ENCODE peak calls at places on chromosomes 4 and X, in eight cellular contexts. Z is prostate gland, V is H1, U is GM12878, S is HepG2, J is suprapubic skin, Y is endothelial cell of umbilical vein, I is SK-N-SH. E is an unnamed sample. For H3K4me1 and H3K27me3, the result is how much of the 10 kb centered on the place peaks cover.

GRCh38 chr4:172601195-172601594 is 567.4 kb upstream of the GALNT7 start:
- DNase-seq in V (no peak), U (no peak), Y (no peak), I (no peak), S (no peak), Z (no peak), J (no peak), E (no peak)

GRCh38 chr4:52984469-52984868 is 122.4 kb downstream of the RASL11B start:
- DNase-seq in Z (no peak), J (no peak), S (no peak), Y (no peak), V (no peak), I (no peak), U (no peak), E (no peak)

GRCh38 chrX:151336809-151337208 is 60.2 kb upstream of the VMA21 start:
- DNase-seq in U (no peak), Z (no peak), J (no peak), S (no peak), I (no peak), Y (no peak), V (no peak), E (no peak)

GRCh38 chr4:8392591-8393190 is 47.8 kb downstream of the ACOX3 start:
- DNase-seq in V (no peak), S (no peak), Z (no peak), J (no peak), U (no peak), Y (peak), I (no peak), E (no peak)

GRCh38 chr4:113335771-113336170 is 286.3 kb downstream of the ANK2 start:
- DNase-seq in I (no peak), Y (no peak), J (no peak), V (no peak), S (no peak), U (no peak), Z (no peak), E (no peak)

GRCh38 chr4:55781341-55781740 is 38.2 kb upstream of the EXOC1L start:
- DNase-seq in Z (no peak), V (no peak), Y (no peak), I (no peak), U (no peak), J (no peak), S (no peak), E (no peak)

GRCh38 chrX:11968470-11968869 is 169.8 kb upstream of the FRMPD4 start:
- DNase-seq in U (no peak), V (no peak), Z (no peak), Y (no peak), I (no peak), J (no peak), S (peak), E (no peak)

GRCh38 chrX:36583674-36584073 is 424.5 kb upstream of the FAM47C start:
- DNase-seq in U (no peak), Y (no peak), V (no peak), I (no peak), Z (no peak), J (no peak), S (no peak), E (no peak)

GRCh38 chrX:129721870-129722269 is 16.9 kb upstream of the XPNPEP2 start:
- DNase-seq in Y (peak), U (no peak), I (no peak), V (no peak), S (no peak), Z (no peak), J (no peak), E (no peak)

GRCh38 chr4:171203425-171203824 is 609.8 kb upstream of the GALNTL6 start:
- DNase-seq in S (no peak), Z (no peak), V (peak), U (no peak), Y (no peak), I (no peak), J (no peak), E (no peak)

GRCh38 chrX:139091878-139092277 is 380.4 kb upstream of the FGF13 start:
- DNase-seq in I (no peak), S (no peak), Z (no peak), U (no peak), J (no peak), Y (no peak), V (no peak), E (no peak)

GRCh38 chr4:183838987-183839712 is 66.0 kb upstream of the STOX2 start:
- DNase-seq in U (no peak), Z (no peak), J (no peak), V (no peak), Y (peak), I (peak), S (no peak), E (no peak)

GRCh38 chr4:76772498-76773106 is 125.3 kb downstream of the SOWAHB start:
- DNase-seq in S (no peak), U (peak), Z (no peak), Y (peak), V (no peak), J (no peak), I (no peak), E (no peak)

GRCh38 chr4:173013232-173013932 is 155.2 kb upstream of the GALNT7 start:
- DNase-seq in Z (peak), U (peak), J (no peak), Y (peak), V (no peak), I (peak), S (peak), E (peak)

GRCh38 chr4:12894062-12894461 is 590.1 kb downstream of the RAB28 start:
- DNase-seq in U (no peak), J (no peak), S (no peak), Y (no peak), Z (no peak), I (no peak), V (no peak), E (no peak)

GRCh38 chrX:47586043-47586787 is 4.0 kb downstream of the TIMP1 start:
- DNase-seq in V (no peak), Y (no peak), U (no peak), S (no peak), I (no peak), Z (no peak), J (no peak), E (no peak)

GRCh38 chr4:40750461-40751258 is 905 bp downstream of the NSUN7 start:
- DNase-seq in U (no peak), Y (peak), Z (peak), I (peak), S (no peak), V (peak), J (no peak), E (peak)

GRCh38 chr4:97366661-97367060 is 776.6 kb downstream of the STPG2 start:
- DNase-seq in Z (no peak), J (no peak), S (no peak), Y (no peak), U (no peak), V (no peak), I (no peak), E (no peak)

GRCh38 chrX:32874839-32875238 is 336.5 kb downstream of the DMD start:
- DNase-seq in I (no peak), Y (no peak), Z (no peak), S (no peak), V (no peak), J (no peak), U (no peak), E (no peak)

GRCh38 chr4:176150283-176150682 is 45.1 kb downstream of the SPATA4 start:
- DNase-seq in J (no peak), U (no peak), Y (peak), Z (no peak), I (peak), S (peak), V (no peak), E (no peak)

GRCh38 chr4:38857354-38858096 is 908 bp upstream of the TLR6 start:
- DNase-seq in S (no peak), U (peak), Y (peak), J (no peak), Z (peak), V (no peak), I (no peak), E (peak)

GRCh38 chr4:10113362-10114047 is 3.1 kb downstream of the WDR1 start:
- DNase-seq in I (no peak), Z (no peak), S (no peak), Y (no peak), U (no peak), J (no peak), V (no peak), E (no peak)

GRCh38 chr4:10114147-10114546 is 2.5 kb downstream of the WDR1 start:
- DNase-seq in U (no peak), I (no peak), V (no peak), Y (no peak), J (no peak), Z (no peak), S (no peak), E (no peak)

GRCh38 chr4:10111067-10111801 is 5.4 kb downstream of the WDR1 start:
- DNase-seq in V (no peak), J (no peak), S (no peak), I (no peak), U (no peak), Z (no peak), Y (no peak), E (no peak)

GRCh38 chr4:10114607-10115006 is 2.0 kb downstream of the WDR1 start:
- DNase-seq in V (no peak), I (no peak), S (no peak), Z (no peak), U (no peak), J (no peak), Y (no peak), E (no peak)

DNA sequence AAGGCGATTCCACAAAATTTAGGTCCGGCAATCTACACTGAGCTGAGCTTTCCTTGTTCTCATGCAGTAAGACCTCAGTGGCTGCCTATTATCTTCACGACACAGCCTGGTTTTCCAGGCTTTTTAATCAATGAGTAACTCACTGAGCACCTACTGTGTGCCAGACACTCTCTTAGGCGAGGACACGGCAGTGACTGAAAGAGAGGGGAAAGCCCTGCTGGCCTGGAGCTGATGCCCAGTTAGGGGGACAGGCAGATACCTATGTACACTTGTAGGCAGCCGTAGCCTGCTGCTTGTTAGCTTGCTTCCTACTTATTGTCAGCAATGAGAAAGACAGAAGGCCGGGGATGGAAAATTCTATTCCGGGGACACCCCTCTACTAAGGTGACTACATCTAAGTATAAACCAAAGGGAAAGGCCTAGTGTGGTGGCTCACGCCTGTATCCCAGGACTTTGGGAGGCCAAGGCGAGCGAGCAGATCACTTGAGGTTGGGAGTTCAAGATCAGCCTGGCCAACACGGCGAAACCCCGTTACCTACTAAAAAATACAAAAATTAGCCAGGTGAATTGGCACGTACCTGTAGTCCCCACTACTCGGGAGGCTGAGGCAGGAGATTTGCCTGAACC is 3.8 kb downstream of the WDR1 start:
- DNase-seq in Y (no peak), I (no peak), S (no peak), U (no peak), Z (no peak), V (no peak), J (no peak), E (no peak)
- H3K4me1 ChIP-seq in Y (half or more), I (under half), S (half or more), U (under half), Z (under half), V (under half), J (half or more), E (half or more)

GRCh38 chrX:13651150-13651549 is 1.8 kb upstream of the TCEANC start:
- DNase-seq in I (no peak), Y (no peak), S (no peak), Z (no peak), J (no peak), V (no peak), U (no peak), E (no peak)

GRCh38 chrX:13649823-13650222 is 3.1 kb upstream of the TCEANC start:
- DNase-seq in S (no peak), J (no peak), U (no peak), I (no peak), V (no peak), Z (no peak), Y (no peak), E (no peak)

GRCh38 chrX:13652256-13653021 is 502 bp upstream of the TCEANC start:
- DNase-seq in I (peak), J (no peak), V (no peak), Y (peak), Z (no peak), U (no peak), S (no peak), E (no peak)

GRCh38 chrX:13650318-13650717 is 2.6 kb upstream of the TCEANC start:
- DNase-seq in Z (no peak), U (no peak), Y (no peak), S (no peak), J (no peak), I (no peak), V (no peak), E (no peak)

DNA sequence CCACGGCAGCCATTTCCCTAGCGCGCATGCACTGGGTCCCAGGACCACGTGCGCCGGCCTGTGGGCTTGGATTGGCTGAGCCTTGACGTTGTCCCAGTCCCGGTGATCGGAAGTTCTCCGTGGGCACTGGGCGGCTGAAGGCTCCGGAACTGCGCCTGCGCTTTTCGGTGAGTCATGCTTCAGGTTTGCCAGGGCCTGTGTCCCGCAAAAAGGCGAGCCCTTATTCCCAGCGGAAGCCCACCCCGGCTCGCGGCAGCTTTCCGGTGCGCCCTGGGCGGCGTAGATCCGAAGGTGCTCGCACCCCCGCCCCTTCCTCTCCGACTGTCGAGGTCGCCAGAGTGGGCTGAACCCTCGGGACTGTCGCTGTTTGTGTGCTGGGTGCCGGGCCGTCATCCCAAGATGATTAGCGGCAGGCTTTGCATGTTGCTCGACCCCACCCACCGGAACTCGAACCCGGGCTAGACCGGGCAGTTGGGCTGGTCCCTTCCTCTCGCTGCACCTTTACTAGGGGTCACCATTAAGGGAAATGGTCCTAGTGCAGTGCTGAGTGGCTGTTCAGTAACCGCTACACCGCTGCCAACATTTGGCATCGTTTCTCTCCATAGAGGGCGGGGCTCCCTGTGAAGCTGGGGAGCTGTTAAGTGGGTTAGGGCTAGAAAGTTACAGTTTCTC is at the start of gene TCEANC:
- DNase-seq in V (peak), U (peak), J (peak), S (peak), I (peak), Y (peak), Z (peak), E (peak)
- TF ChIP-seq POLR2AphosphoS5 in V (no peak), U (peak), J (peak), S (peak), I (peak), Y (peak), Z (peak), E (peak)

DNA sequence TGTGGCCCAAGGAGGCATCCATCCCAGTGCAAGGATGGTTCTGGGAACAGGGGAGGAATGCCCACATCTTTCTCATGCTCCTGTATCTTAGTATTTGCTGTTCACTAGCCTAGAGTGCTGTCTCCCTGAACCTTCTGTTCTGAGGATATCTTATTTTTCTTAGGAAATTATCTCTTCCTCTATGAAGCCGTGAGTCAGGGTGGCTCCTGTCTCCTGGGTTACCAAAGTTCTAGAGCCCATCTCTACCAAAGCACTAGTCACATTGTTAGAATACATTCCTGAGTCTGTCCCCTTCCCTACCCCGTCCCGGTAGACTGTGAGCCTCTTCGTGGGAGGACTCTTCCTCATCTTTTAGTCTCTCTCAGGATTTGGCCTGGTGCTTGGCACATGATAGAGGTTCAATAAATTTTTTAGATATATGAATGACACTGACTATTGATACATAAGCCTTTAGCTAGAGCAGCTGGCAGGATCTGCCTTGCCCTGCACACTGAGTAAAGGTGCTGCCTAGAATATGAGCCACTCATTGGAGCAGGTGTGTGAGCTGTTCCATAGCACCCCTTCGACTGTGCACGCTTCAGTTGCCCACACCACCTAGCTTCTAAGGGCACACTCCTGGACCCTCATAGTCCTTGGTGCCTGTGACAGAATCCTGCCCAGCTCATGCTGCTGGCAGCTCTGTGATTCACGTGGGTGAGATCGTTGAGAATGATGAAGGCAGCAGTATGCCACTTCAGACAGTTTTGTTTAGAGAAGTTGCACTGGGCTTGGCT is 13.3 kb downstream of the CXCR3 start:
- DNase-seq in J (no peak), I (no peak), U (no peak), V (no peak), S (no peak), Y (peak), Z (no peak), E (no peak)
- H3K27me3 ChIP-seq in J (under half), I (under half), U (under half), V (under half), S (under half), Y (under half), Z (under half), E (under half)

DNA sequence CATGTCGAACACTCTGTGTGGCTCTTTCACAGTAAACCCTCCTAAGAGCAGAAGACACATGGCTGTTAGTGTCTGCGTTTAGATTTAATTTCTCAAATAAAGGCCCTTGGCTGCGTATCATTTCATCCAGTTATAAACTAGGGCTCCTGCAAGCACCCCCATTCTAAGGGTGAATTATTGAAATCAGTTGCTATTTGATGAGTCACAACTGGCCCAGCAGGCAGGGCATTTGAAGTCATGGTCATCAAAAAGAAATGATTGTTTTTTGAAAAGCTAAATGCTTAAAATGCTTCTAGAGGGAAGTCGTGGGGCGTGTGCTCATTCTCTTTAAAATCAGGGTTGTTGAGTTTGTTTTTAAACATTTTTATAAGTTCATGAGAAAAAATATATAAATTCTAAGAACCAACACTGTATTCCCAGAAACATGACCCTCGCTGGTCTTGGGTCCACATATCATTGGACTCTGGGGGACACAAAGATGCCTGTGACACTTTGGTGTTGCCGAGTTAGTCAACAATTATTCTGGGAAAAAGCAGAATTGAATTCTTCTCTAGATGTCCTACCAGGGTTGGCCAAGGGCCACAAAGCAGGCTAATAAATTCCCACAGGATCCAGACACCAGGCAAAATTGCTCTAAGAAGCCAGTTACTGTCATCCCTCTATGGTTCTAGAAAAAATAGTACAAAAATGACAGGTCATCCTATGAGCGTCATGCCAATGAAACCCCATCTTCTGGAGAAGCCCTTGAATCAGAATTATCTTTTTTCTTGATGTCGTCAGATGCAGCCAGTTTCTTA is 99.5 kb upstream of the MYOZ2 start:
- DNase-seq in S (no peak), I (no peak), J (no peak), Y (no peak), Z (no peak), V (no peak), U (no peak), E (no peak)
- H3K4me1 ChIP-seq in S (under half), I (under half), J (under half), Y (under half), Z (under half), V (under half), U (under half), E (under half)

DNA sequence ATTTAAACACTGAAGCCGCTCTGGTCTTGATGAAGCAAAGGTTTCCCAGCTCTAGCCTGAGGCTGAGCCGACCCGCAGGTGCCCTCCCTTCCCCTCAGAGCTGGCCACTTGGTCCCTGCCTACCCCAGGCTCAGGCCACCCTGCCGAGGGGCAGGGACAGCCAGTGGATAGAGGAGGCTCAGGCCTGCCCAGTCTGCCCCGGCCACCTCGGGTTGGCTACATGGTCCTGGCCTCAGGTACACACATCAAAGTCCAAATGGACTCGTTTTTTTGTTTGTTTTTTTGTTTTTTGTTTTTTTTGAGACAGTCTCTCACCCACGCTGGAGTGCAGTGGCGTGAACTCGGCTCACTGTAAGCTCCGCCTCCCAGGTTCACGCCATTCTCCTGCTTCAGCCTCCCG is 23.8 kb downstream of the TACC3 start:
- DNase-seq in I (no peak), U (no peak), S (no peak), V (no peak), Y (no peak), Z (no peak), J (no peak), E (no peak)
- TF ChIP-seq POLR2AphosphoS5 in I (no peak), U (no peak), S (no peak), V (no peak), Y (no peak), Z (no peak), J (no peak), E (no peak)

DNA sequence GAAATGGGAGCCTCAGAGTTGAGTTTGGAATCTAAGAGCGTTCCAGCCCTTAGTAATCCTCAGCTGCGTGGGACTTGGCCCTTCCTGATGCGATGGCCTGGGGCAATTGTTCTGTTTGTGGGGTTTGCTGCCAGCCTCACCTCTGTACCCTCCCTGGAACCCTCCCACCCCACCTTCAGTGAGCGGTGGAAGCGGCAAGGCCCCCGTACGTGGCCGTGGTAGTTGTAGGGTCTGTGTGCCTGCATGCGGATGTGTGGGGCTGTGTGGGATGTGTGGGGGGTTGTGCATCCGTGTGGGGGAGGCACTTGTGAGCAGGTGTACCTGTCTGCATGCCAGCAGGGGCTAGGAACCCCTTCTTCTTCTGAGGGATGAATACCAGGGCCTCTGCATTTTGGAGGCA is 65.4 kb upstream of the ADRA2C start:
- DNase-seq in U (no peak), J (peak), V (no peak), I (no peak), Z (no peak), Y (no peak), S (no peak), E (no peak)
- H3K27me3 ChIP-seq in U (under half), J (half or more), V (under half), I (under half), Z (under half), Y (under half), S (under half), E (under half)